ENCODE peak calls at places on chromosomes 1 and 21, in seven cellular contexts. V is PC-9, O is esophagus squamous epithelium, R is fibroblast of lung, K is OCI-LY7, T is esophagus muscularis mucosa, N is breast epithelium. B is an unnamed sample.

GRCh38 chr1:39086386-39087108 is 60.4 kb downstream of the NDUFS5 start:
- DNase-seq in V (no peak), O (no peak), R (peak), K (no peak), T (no peak), N (no peak), B (no peak)

GRCh38 chr1:184160942-184161698 is 109.6 kb downstream of the TSEN15 start:
- DNase-seq in V (no peak), O (no peak), R (peak), K (no peak), T (peak), N (no peak), B (no peak)

GRCh38 chr1:187928288-187928687 is 1099.5 kb downstream of the PLA2G4A start:
- DNase-seq in V (no peak), O (no peak), R (peak), K (no peak), T (no peak), N (no peak), B (no peak)

GRCh38 chr1:198848649-198849048 is 209.8 kb downstream of the PTPRC start:
- DNase-seq in V (no peak), O (no peak), R (no peak), K (no peak), T (no peak), N (no peak), B (no peak)

GRCh38 chr1:78408830-78409229 is 81.9 kb upstream of the PTGFR start:
- DNase-seq in V (no peak), O (no peak), R (peak), K (no peak), T (no peak), N (no peak), B (peak)

GRCh38 chr1:22418352-22418751 is 33.3 kb upstream of the ZBTB40 start:
- DNase-seq in V (no peak), O (no peak), R (no peak), K (no peak), T (no peak), N (no peak), B (no peak)

GRCh38 chr1:8082945-8083344 is 56.8 kb upstream of the ERRFI1 start:
- DNase-seq in V (no peak), O (no peak), R (peak), K (no peak), T (no peak), N (no peak), B (no peak)

GRCh38 chr1:27491748-27492700 is 2.1 kb upstream of the WASF2 start:
- DNase-seq in V (no peak), O (no peak), R (peak), K (peak), T (no peak), N (peak), B (no peak)

GRCh38 chr1:71667224-71667623 is 586.4 kb upstream of the ZRANB2 start:
- DNase-seq in V (no peak), O (no peak), R (peak), K (no peak), T (no peak), N (no peak), B (peak)

GRCh38 chr1:58852731-58853485 is 69.1 kb upstream of the JUN start:
- DNase-seq in V (no peak), O (no peak), R (no peak), K (no peak), T (no peak), N (no peak), B (no peak)

GRCh38 chr1:64757213-64757612 is 12.3 kb downstream of the RAVER2 start:
- DNase-seq in V (no peak), O (no peak), R (no peak), K (no peak), T (no peak), N (no peak), B (no peak)

GRCh38 chr21:33039542-33039941 is 13.8 kb downstream of the OLIG2 start:
- DNase-seq in V (no peak), O (no peak), R (no peak), K (no peak), T (no peak), N (no peak), B (peak)

GRCh38 chr1:86137458-86137857 is 19.1 kb downstream of the COL24A1 start:
- DNase-seq in V (no peak), O (no peak), R (peak), K (no peak), T (no peak), N (no peak), B (no peak)

GRCh38 chr1:246971322-246971721 is 36.5 kb downstream of the ZNF695 start:
- DNase-seq in V (peak), O (no peak), R (no peak), K (peak), T (no peak), N (no peak), B (peak)

GRCh38 chr1:29511436-29511835 is 275.1 kb downstream of the PTPRU start:
- DNase-seq in V (no peak), O (no peak), R (no peak), K (no peak), T (peak), N (no peak), B (no peak)

GRCh38 chr1:51569284-51570062 is 47.4 kb upstream of the OSBPL9 start:
- DNase-seq in V (peak), O (no peak), R (peak), K (peak), T (no peak), N (peak), B (no peak)
- TF ChIP-seq CTCF in V (peak), O (no peak), R (peak), K (peak), T (no peak), N (no peak), B (peak)

GRCh38 chr1:1179983-1180861 is 6.5 kb downstream of the TTLL10 start:
- DNase-seq in V (no peak), O (no peak), R (no peak), K (no peak), T (no peak), N (no peak), B (no peak)
- H3K27ac ChIP-seq in V (no peak), O (no peak), R (no peak), K (no peak), T (no peak), N (no peak), B (no peak)

GRCh38 chr1:228182296-228183030 is 16.9 kb downstream of the IBA57 start:
- DNase-seq in V (no peak), O (no peak), R (no peak), K (no peak), T (no peak), N (no peak), B (no peak)

GRCh38 chr1:228181105-228181504 is 15.5 kb downstream of the IBA57 start:
- DNase-seq in V (no peak), O (no peak), R (no peak), K (no peak), T (no peak), N (no peak), B (no peak)

GRCh38 chr1:228181635-228182034 is 16.0 kb downstream of the IBA57 start:
- DNase-seq in V (no peak), O (no peak), R (no peak), K (no peak), T (no peak), N (no peak), B (no peak)

GRCh38 chr1:228178737-228179720 is 13.4 kb downstream of the IBA57 start:
- DNase-seq in V (no peak), O (no peak), R (no peak), K (no peak), T (no peak), N (no peak), B (no peak)

GRCh38 chr1:228180271-228180987 is 14.8 kb downstream of the IBA57 start:
- DNase-seq in V (no peak), O (no peak), R (no peak), K (peak), T (no peak), N (no peak), B (no peak)
- TF ChIP-seq CTCF in V (peak), O (no peak), R (peak), K (peak), T (no peak), N (peak), B (no peak)

DNA sequence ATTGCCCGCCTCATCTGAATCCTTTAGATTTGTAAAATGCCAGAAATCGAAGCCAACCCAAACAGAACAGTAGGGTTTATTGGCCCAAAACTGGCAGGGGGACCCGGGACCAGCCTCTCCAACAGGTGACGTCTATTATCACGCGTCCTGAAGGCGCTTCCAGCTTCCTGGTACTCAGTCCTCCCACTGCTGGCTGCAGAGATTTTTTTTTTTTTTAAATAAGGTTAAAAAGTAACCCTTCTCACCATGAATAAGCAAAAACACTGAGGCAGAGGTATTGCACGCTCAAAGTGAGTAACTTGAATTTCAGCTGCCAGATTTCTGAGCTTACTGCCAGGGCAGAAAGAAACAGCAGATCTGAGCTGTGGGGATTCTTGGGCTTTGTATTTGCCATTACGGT is 54.4 kb upstream of the GCLM start:
- DNase-seq in V (peak), O (no peak), R (peak), K (no peak), T (no peak), N (no peak), B (no peak)
- H3K27ac ChIP-seq in V (peak), O (peak), R (no peak), K (no peak), T (no peak), N (no peak), B (no peak)